ENCODE peak calls at places on chromosomes 13 and 19, in nine cellular contexts. K is NCI-H2171 treated with DMSO at 0.1 percent for 48 hours; M is brain microvascular endothelial cell; J is stimulated activated CD8-positive, alpha-beta memory T cell treated with anti-CD3 and anti-CD28 coated beads, Interleukin-2, amount 100 ng/mL, for 48 hours; V is DMS153; F is stimulated activated naive CD4-positive, alpha-beta T cell treated with Interleukin-2 at 50 U/mL for 16 hours; O is stimulated activated CD4-positive, alpha-beta T cell treated with anti-CD3 and anti-CD28 coated beads, Interleukin-15, amount 100 ng/mL, for 24 hours; T is HL-60; H is activated CD8-positive, alpha-beta memory T cell treated with anti-CD3 and anti-CD28 coated beads, Interleukin-2, amount 50 U/mL, for 48 hours. R is an unnamed sample.

GRCh38 chr19:32104465-32105235 is 240.8 kb upstream of the ZNF507 start:
- DNase-seq in J (no peak), K (no peak), V (peak; percentile 58), T (no peak), H (no peak), M (no peak), F (no peak), O (no peak), R (peak; percentile 37)

GRCh38 chr13:65808061-65808460 is 1422.1 kb downstream of the PCDH9 start:
- DNase-seq in O (no peak), J (no peak), V (no peak), T (no peak), F (no peak), H (no peak), M (peak; percentile 5), K (no peak), R (no peak)

GRCh38 chr13:106989866-106990265 is 421.9 kb upstream of the ARGLU1 start:
- DNase-seq in F (no peak), T (no peak), J (no peak), O (no peak), M (no peak), K (no peak), H (no peak), V (no peak), R (no peak)

GRCh38 chr13:101346942-101347728 is 69.2 kb downstream of the NALCN start:
- DNase-seq in F (no peak), T (no peak), J (no peak), O (no peak), M (peak; percentile 17), K (no peak), H (no peak), V (no peak), R (no peak)

GRCh38 chr13:99806671-99807070 is 164.9 kb downstream of the ZIC5 start:
- DNase-seq in O (no peak), F (no peak), T (no peak), V (no peak), K (no peak), H (no peak), J (no peak), M (no peak), R (no peak)

GRCh38 chr13:111846396-111847174 is 220.4 kb upstream of the SOX1 start:
- DNase-seq in V (peak; percentile 94), K (no peak), H (no peak), F (no peak), J (no peak), M (no peak), O (no peak), T (no peak), R (peak; percentile 48)

GRCh38 chr19:42079276-42079669 is 3.3 kb downstream of the ZNF574 start:
- DNase-seq in M (no peak), O (no peak), F (no peak), K (no peak), J (no peak), V (no peak), T (no peak), H (no peak), R (no peak)

GRCh38 chr13:48770372-48770771 is 116.6 kb downstream of the CYSLTR2 start:
- DNase-seq in T (no peak), O (no peak), H (no peak), M (no peak), J (no peak), V (no peak), F (no peak), K (no peak), R (no peak)

GRCh38 chr19:32322541-32322940 is 22.9 kb upstream of the ZNF507 start:
- DNase-seq in K (no peak), J (no peak), H (no peak), T (no peak), M (no peak), O (no peak), V (no peak), F (no peak), R (no peak)

GRCh38 chr13:97382276-97382675 is 51.7 kb upstream of the RAP2A start:
- DNase-seq in F (no peak), H (no peak), T (no peak), V (no peak), O (no peak), M (no peak), K (no peak), J (no peak), R (no peak)

GRCh38 chr13:79581870-79582315 is 100.9 kb downstream of the NDFIP2 start:
- DNase-seq in F (no peak), T (no peak), J (no peak), M (peak; percentile 52), H (no peak), O (no peak), K (no peak), V (no peak), R (no peak)

GRCh38 chr19:28330831-28331230 is 882.1 kb downstream of the UQCRFS1 start:
- DNase-seq in K (no peak), F (no peak), V (no peak), M (no peak), O (no peak), J (no peak), H (no peak), T (no peak), R (no peak)

GRCh38 chr19:5628919-5629481 is 6.1 kb downstream of the SAFB start:
- DNase-seq in K (no peak), H (no peak), J (no peak), V (no peak), O (no peak), M (no peak), T (no peak), F (no peak), R (no peak)

GRCh38 chr19:23946569-23946968 is 31.9 kb downstream of the ZNF726 start:
- DNase-seq in H (no peak), K (no peak), T (no peak), J (no peak), F (no peak), O (no peak), M (no peak), V (no peak), R (no peak)

GRCh38 chr13:77584111-77584510 is 48.6 kb downstream of the SCEL start:
- DNase-seq in F (no peak), K (peak; percentile 54), T (no peak), J (no peak), H (no peak), O (no peak), M (no peak), V (peak; percentile 43), R (no peak)

GRCh38 chr19:57934820-57935665 is at the start of gene ZNF418:
- DNase-seq in O (peak; percentile 48), K (peak; percentile 90), T (peak; percentile 76), F (no peak), J (no peak), V (no peak), H (peak; percentile 61), M (peak; percentile 88), R (peak; percentile 60)

GRCh38 chr19:38047048-38047435 is 140.0 kb downstream of the SIPA1L3 start:
- DNase-seq in O (peak; percentile 47), K (peak; percentile 15), M (no peak), T (no peak), J (no peak), V (no peak), F (no peak), H (no peak), R (no peak)

GRCh38 chr19:56139847-56140582 is 1.1 kb upstream of the ZNF444 start:
- DNase-seq in K (peak; percentile 27), T (no peak), J (no peak), M (no peak), H (no peak), O (peak; percentile 20), V (no peak), F (no peak), R (no peak)

GRCh38 chr19:18414504-18415176 is 4.6 kb upstream of the SSBP4 start:
- DNase-seq in J (no peak), K (no peak), V (no peak), M (peak; percentile 62), F (no peak), T (no peak), H (no peak), O (no peak), R (no peak)

GRCh38 chr19:46009530-46010510 is 13.0 kb downstream of the PGLYRP1 start:
- DNase-seq in O (peak; percentile 73), F (peak; percentile 42), H (peak; percentile 89), J (peak; percentile 51), V (no peak), T (peak; percentile 38), M (peak; percentile 77), K (peak; percentile 23), R (peak; percentile 95)

GRCh38 chr19:12555456-12555930 is 4.2 kb upstream of the ZNF564 start:
- DNase-seq in K (no peak), O (no peak), F (no peak), H (no peak), M (no peak), T (no peak), J (no peak), V (no peak), R (peak; percentile 53)

GRCh38 chr13:97125051-97125809 is 96.9 kb upstream of the MBNL2 start:
- DNase-seq in H (no peak), V (peak; percentile 25), M (peak; percentile 77), F (peak; percentile 22), O (peak; percentile 55), K (peak; percentile 93), J (peak; percentile 37), T (no peak), R (no peak)

GRCh38 chr13:41670873-41671443 is 213.6 kb downstream of the RGCC start:
- DNase-seq in V (no peak), J (no peak), H (no peak), M (no peak), F (no peak), T (no peak), K (no peak), O (no peak), R (no peak)

GRCh38 chr13:25281937-25282332 is 5.4 kb downstream of the MTMR6 start:
- DNase-seq in J (peak; percentile 8), M (no peak), H (no peak), F (no peak), V (no peak), O (peak; percentile 34), T (no peak), K (no peak), R (no peak)

GRCh38 chr13:59259416-59260000 is 904.2 kb downstream of the DIAPH3 start:
- DNase-seq in V (no peak), O (no peak), J (no peak), K (no peak), H (no peak), T (no peak), F (no peak), M (no peak), R (no peak)

GRCh38 chr19:27975419-27976005 is 1237.4 kb downstream of the UQCRFS1 start:
- DNase-seq in T (no peak), F (no peak), K (no peak), J (no peak), V (no peak), M (no peak), H (no peak), O (no peak), R (no peak)

GRCh38 chr19:6761053-6761676 is 6.1 kb downstream of the SH2D3A start:
- DNase-seq in K (no peak), O (peak; percentile 49), V (no peak), H (no peak), F (no peak), M (no peak), J (no peak), T (no peak), R (no peak)

GRCh38 chr19:27872370-27872769 is 1340.6 kb downstream of the UQCRFS1 start:
- DNase-seq in T (no peak), H (no peak), M (no peak), K (no peak), F (no peak), V (no peak), O (no peak), J (no peak), R (no peak)

GRCh38 chr19:45159204-45159970 is 1.4 kb downstream of the NKPD1 start:
- DNase-seq in J (no peak), K (no peak), M (no peak), V (no peak), F (no peak), H (no peak), T (no peak), O (no peak), R (no peak)

GRCh38 chr13:98020271-98020670 is 66.8 kb downstream of the IPO5 start:
- DNase-seq in J (no peak), K (no peak), V (no peak), T (no peak), F (no peak), H (no peak), O (no peak), M (no peak), R (no peak)

GRCh38 chr13:40072663-40073120 is 417.2 kb downstream of the COG6 start:
- DNase-seq in V (no peak), J (no peak), H (no peak), O (no peak), T (no peak), M (no peak), K (no peak), F (no peak), R (no peak)

R was measured in H1.